ENCODE peak calls at places on chromosome 21, in ten cellular contexts. A is iPS DF 19.7; J is left cardiac atrium; H is stimulated activated CD4-positive, alpha-beta T cell treated with anti-CD3 and anti-CD28 coated beads, Interleukin-4, amount 100 ng/mL, for 4 hours; Q is activated CD4-positive, alpha-beta T cell treated with anti-CD3 and anti-CD28 coated beads, Interleukin-2, amount 10 ng/mL, durations not matched to agents 7 days and 5 days; Y is DMS53; V is M059J; N is GM10248; K is stimulated activated CD8-positive, alpha-beta memory T cell treated with anti-CD3 and anti-CD28 coated beads, Interleukin-2, amount 100 ng/mL, for 1 hour; G is CD4-positive, alpha-beta memory T cell. U is an unnamed sample.
A peak's percentile ranks its signal among the peaks of the same experiment; 100 is the strongest.

GRCh38 chr21:43591468-43592050 is 67.7 kb downstream of the HSF2BP start:
- DNase-seq in A (no peak), J (no peak), H (no peak), Q (no peak), Y (no peak), V (peak; percentile 75), N (no peak), K (no peak), G (no peak), U (peak; percentile 66)

GRCh38 chr21:33441489-33442477 is 38.0 kb downstream of the TMEM50B start:
- DNase-seq in A (no peak), J (peak; percentile 58), H (no peak), Q (no peak), Y (peak; percentile 98), V (peak; percentile 62), N (peak; percentile 73), K (no peak), G (no peak), U (peak; percentile 92)

GRCh38 chr21:33640697-33641338 is 723 bp downstream of the CRYZL1 start:
- DNase-seq in A (no peak), J (no peak), H (no peak), Q (peak; percentile 14), Y (peak; percentile 58), V (no peak), N (no peak), K (no peak), G (no peak), U (peak; percentile 29)

GRCh38 chr21:44510508-44511218 is 29.3 kb downstream of the KRTAP10-1 start:
- DNase-seq in A (peak; percentile 35), J (peak; percentile 54), H (peak; percentile 80), Q (peak; percentile 79), Y (peak; percentile 88), V (peak; percentile 35), N (peak; percentile 85), K (peak; percentile 69), G (peak; percentile 75), U (peak; percentile 69)

GRCh38 chr21:44547656-44548331 is 3.5 kb downstream of the KRTAP10-2 start:
- DNase-seq in A (no peak), J (no peak), H (no peak), Q (peak; percentile 45), Y (no peak), V (no peak), N (no peak), K (no peak), G (peak; percentile 53), U (no peak)

GRCh38 chr21:30718239-30718909 is at the start of gene KRTAP21-3:
- DNase-seq in A (no peak), J (no peak), H (no peak), Q (no peak), Y (no peak), V (peak; percentile 65), N (no peak), K (no peak), G (no peak), U (peak; percentile 47)

GRCh38 chr21:36700961-36701911 is 2.3 kb downstream of the SIM2 start:
- DNase-seq in A (no peak), J (no peak), H (no peak), Q (no peak), Y (peak; percentile 38), V (no peak), N (peak; percentile 19), K (no peak), G (no peak), U (peak; percentile 38)

GRCh38 chr21:46239817-46240325 is 11.3 kb upstream of the LSS start:
- DNase-seq in A (no peak), J (no peak), H (no peak), Q (no peak), Y (no peak), V (no peak), N (no peak), K (no peak), G (no peak), U (no peak)

GRCh38 chr21:45868488-45868887 is 113.1 kb upstream of the COL6A1 start:
- DNase-seq in A (no peak), J (peak; percentile 12), H (no peak), Q (no peak), Y (no peak), V (no peak), N (no peak), K (no peak), G (no peak), U (no peak)

GRCh38 chr21:16578912-16579311 is 849.1 kb downstream of the USP25 start:
- DNase-seq in A (no peak), J (no peak), H (no peak), Q (no peak), Y (no peak), V (no peak), N (no peak), K (no peak), G (no peak), U (no peak)

GRCh38 chr21:44399151-44399954 is 45.9 kb downstream of the TRPM2 start:
- DNase-seq in A (no peak), J (no peak), H (no peak), Q (no peak), Y (no peak), V (no peak), N (no peak), K (no peak), G (no peak), U (no peak)

GRCh38 chr21:31623664-31624063 is 35.8 kb upstream of the SOD1 start:
- DNase-seq in A (no peak), J (no peak), H (no peak), Q (no peak), Y (no peak), V (peak; percentile 13), N (peak; percentile 41), K (no peak), G (no peak), U (no peak)

GRCh38 chr21:45318556-45319341 is 31.1 kb upstream of the POFUT2 start:
- DNase-seq in A (no peak), J (peak; percentile 90), H (no peak), Q (no peak), Y (no peak), V (peak; percentile 100), N (no peak), K (no peak), G (no peak), U (peak; percentile 32)

GRCh38 chr21:25862596-25862995 is 127.8 kb downstream of the GABPA start:
- DNase-seq in A (peak; percentile 9), J (no peak), H (no peak), Q (peak; percentile 32), Y (peak; percentile 52), V (peak; percentile 36), N (peak; percentile 34), K (no peak), G (no peak), U (peak; percentile 50)

GRCh38 chr21:45698493-45698947 is 55.0 kb downstream of the PCBP3 start:
- DNase-seq in A (no peak), J (peak; percentile 78), H (no peak), Q (no peak), Y (no peak), V (peak; percentile 61), N (no peak), K (no peak), G (no peak), U (peak; percentile 99)

GRCh38 chr21:35833388-35833787 is 226.9 kb downstream of the SETD4 start:
- DNase-seq in A (no peak), J (no peak), H (no peak), Q (no peak), Y (no peak), V (no peak), N (no peak), K (no peak), G (no peak), U (no peak)

GRCh38 chr21:18725653-18726052 is 322.1 kb upstream of the TMPRSS15 start:
- DNase-seq in A (no peak), J (no peak), H (no peak), Q (no peak), Y (peak; percentile 16), V (no peak), N (no peak), K (no peak), G (no peak), U (no peak)

GRCh38 chr21:15966216-15966615 is 236.4 kb downstream of the USP25 start:
- DNase-seq in A (no peak), J (no peak), H (no peak), Q (no peak), Y (no peak), V (no peak), N (no peak), K (no peak), G (no peak), U (no peak)

GRCh38 chr21:40507978-40508377 is 339.0 kb downstream of the DSCAM start:
- DNase-seq in A (no peak), J (no peak), H (no peak), Q (no peak), Y (peak; percentile 74), V (peak; percentile 5), N (no peak), K (no peak), G (no peak), U (peak; percentile 63)

GRCh38 chr21:42580076-42580792 is 66.6 kb downstream of the SLC37A1 start:
- DNase-seq in A (no peak), J (no peak), H (no peak), Q (no peak), Y (no peak), V (no peak), N (no peak), K (no peak), G (no peak), U (no peak)

GRCh38 chr21:34154878-34155277 is 81.5 kb downstream of the MRPS6 start:
- DNase-seq in A (no peak), J (no peak), H (no peak), Q (peak; percentile 62), Y (no peak), V (no peak), N (no peak), K (no peak), G (no peak), U (no peak)

GRCh38 chr21:45992311-45993209 is 11.0 kb downstream of the COL6A1 start:
- DNase-seq in A (no peak), J (peak; percentile 52), H (no peak), Q (no peak), Y (no peak), V (no peak), N (no peak), K (no peak), G (no peak), U (no peak)

GRCh38 chr21:17612023-17612564 is 607 bp downstream of the BTG3 start:
- DNase-seq in A (no peak), J (peak; percentile 51), H (peak; percentile 21), Q (peak; percentile 18), Y (peak; percentile 61), V (peak; percentile 60), N (peak; percentile 23), K (no peak), G (no peak), U (peak; percentile 75)

GRCh38 chr21:34522284-34522683 is 10.3 kb upstream of the KCNE1 start:
- DNase-seq in A (no peak), J (no peak), H (no peak), Q (no peak), Y (peak; percentile 3), V (no peak), N (no peak), K (no peak), G (no peak), U (no peak)

GRCh38 chr21:45457161-45457831 is 52.3 kb downstream of the COL18A1 start:
- DNase-seq in A (no peak), J (peak; percentile 11), H (no peak), Q (no peak), Y (no peak), V (no peak), N (no peak), K (no peak), G (no peak), U (no peak)

GRCh38 chr21:41681336-41681801 is 85.5 kb downstream of the RIPK4 start:
- DNase-seq in A (no peak), J (no peak), H (no peak), Q (no peak), Y (peak; percentile 69), V (no peak), N (no peak), K (no peak), G (no peak), U (no peak)

GRCh38 chr21:31180256-31181088 is 142.2 kb upstream of the KRTAP19-8 start:
- DNase-seq in A (no peak), J (no peak), H (no peak), Q (peak; percentile 53), Y (peak; percentile 61), V (peak; percentile 44), N (peak; percentile 39), K (no peak), G (peak; percentile 49), U (peak; percentile 57)

GRCh38 chr21:17463441-17463840 is 49.4 kb upstream of the CXADR start:
- DNase-seq in A (no peak), J (no peak), H (no peak), Q (no peak), Y (no peak), V (peak; percentile 75), N (no peak), K (no peak), G (no peak), U (peak; percentile 83)

U was measured in MCF 10A.